ENCODE peak calls at places on chromosome 20, in four cellular contexts. One of them, this sample, is unnamed.

GRCh38 chr20:805713-806112 is 27.8 kb upstream of the FAM110A start:
- DNase-seq in A549: no peak
- DNase-seq in HepG2: no peak
- DNase-seq in GM12878: no peak
- DNase-seq in this sample: no peak

GRCh38 chr20:43904195-43904594 is 10.5 kb upstream of the TOX2 start:
- DNase-seq in A549: no peak
- DNase-seq in GM12878: no peak
- DNase-seq in HepG2: peak
- DNase-seq in this sample: peak

GRCh38 chr20:38658879-38659612 is 57.4 kb downstream of the ARHGAP40 start:
- DNase-seq in GM12878: no peak
- DNase-seq in HepG2: peak
- DNase-seq in A549: peak
- DNase-seq in this sample: peak

GRCh38 chr20:884983-885952 is 30.9 kb downstream of the ANGPT4 start:
- DNase-seq in GM12878: no peak
- DNase-seq in A549: no peak
- DNase-seq in HepG2: no peak
- DNase-seq in this sample: no peak

GRCh38 chr20:24676353-24676977 is 207.0 kb downstream of the SYNDIG1 start:
- DNase-seq in GM12878: no peak
- DNase-seq in A549: no peak
- DNase-seq in HepG2: no peak
- DNase-seq in this sample: no peak

GRCh38 chr20:8536219-8536618 is 404.2 kb downstream of the PLCB1 start:
- DNase-seq in HepG2: no peak
- DNase-seq in GM12878: no peak
- DNase-seq in A549: no peak
- DNase-seq in this sample: no peak

GRCh38 chr20:50136822-50137599 is 16.5 kb downstream of the PEDS1 start:
- DNase-seq in HepG2: no peak
- DNase-seq in A549: no peak
- DNase-seq in GM12878: no peak
- DNase-seq in this sample: no peak

GRCh38 chr20:297925-298754 is 770 bp downstream of the ZCCHC3 start:
- DNase-seq in A549: peak
- DNase-seq in GM12878: no peak
- DNase-seq in HepG2: peak
- DNase-seq in this sample: peak

GRCh38 chr20:43022568-43022967 is 167.1 kb downstream of the PTPRT start:
- DNase-seq in HepG2: no peak
- DNase-seq in GM12878: no peak
- DNase-seq in A549: no peak
- DNase-seq in this sample: no peak

GRCh38 chr20:6920991-6921613 is 153.6 kb downstream of the BMP2 start:
- DNase-seq in GM12878: no peak
- DNase-seq in A549: no peak
- DNase-seq in HepG2: no peak
- DNase-seq in this sample: no peak

GRCh38 chr20:23147964-23148720 is 62.0 kb upstream of the CD93 start:
- DNase-seq in GM12878: peak
- DNase-seq in A549: peak
- DNase-seq in HepG2: peak
- DNase-seq in this sample: no peak

GRCh38 chr20:49684335-49684997 is 29.2 kb downstream of the B4GALT5 start:
- DNase-seq in HepG2: no peak
- DNase-seq in GM12878: no peak
- DNase-seq in A549: no peak
- DNase-seq in this sample: no peak

GRCh38 chr20:32282461-32282860 is 5.0 kb downstream of the KIF3B start:
- DNase-seq in A549: no peak
- DNase-seq in HepG2: no peak
- DNase-seq in GM12878: no peak
- DNase-seq in this sample: no peak

GRCh38 chr20:51491393-51491792 is 51.1 kb downstream of the NFATC2 start:
- DNase-seq in GM12878: no peak
- DNase-seq in A549: no peak
- DNase-seq in HepG2: no peak
- DNase-seq in this sample: no peak

GRCh38 chr20:36866164-36866563 is 9.8 kb upstream of the TLDC2 start:
- DNase-seq in GM12878: no peak
- DNase-seq in HepG2: peak
- DNase-seq in A549: no peak
- DNase-seq in this sample: no peak

GRCh38 chr20:37558779-37559178 is 31.1 kb upstream of the BLCAP start:
- DNase-seq in HepG2: no peak
- DNase-seq in A549: no peak
- DNase-seq in GM12878: no peak
- DNase-seq in this sample: no peak

GRCh38 chr20:64091762-64092161 is 7.6 kb upstream of the LKAAEAR1 start:
- DNase-seq in GM12878: no peak
- DNase-seq in A549: no peak
- DNase-seq in HepG2: no peak
- DNase-seq in this sample: peak

GRCh38 chr20:10419550-10420133 is 14.4 kb downstream of the MKKS start:
- DNase-seq in GM12878: no peak
- DNase-seq in HepG2: no peak
- DNase-seq in A549: peak
- DNase-seq in this sample: no peak

GRCh38 chr20:25273541-25274358 is 25.9 kb downstream of the PYGB start:
- DNase-seq in A549: no peak
- DNase-seq in HepG2: no peak
- DNase-seq in GM12878: no peak
- DNase-seq in this sample: no peak

GRCh38 chr20:933024-933423 is 16.9 kb upstream of the ANGPT4 start:
- DNase-seq in A549: no peak
- DNase-seq in HepG2: no peak
- DNase-seq in GM12878: no peak
- DNase-seq in this sample: no peak

GRCh38 chr20:25191051-25191450 is 4.5 kb upstream of the ENTPD6 start:
- DNase-seq in A549: no peak
- DNase-seq in GM12878: no peak
- DNase-seq in HepG2: no peak
- DNase-seq in this sample: no peak

GRCh38 chr20:47008842-47009518 is 114.3 kb downstream of the EYA2 start:
- DNase-seq in GM12878: no peak
- DNase-seq in A549: no peak
- DNase-seq in HepG2: peak
- DNase-seq in this sample: no peak

GRCh38 chr20:10453241-10453640 is 18.1 kb downstream of the SLX4IP start:
- DNase-seq in HepG2: no peak
- DNase-seq in GM12878: peak
- DNase-seq in A549: no peak
- DNase-seq in this sample: no peak

GRCh38 chr20:1933465-1933870 is 38.3 kb downstream of the SIRPA start:
- DNase-seq in GM12878: no peak
- DNase-seq in HepG2: no peak
- DNase-seq in A549: no peak
- DNase-seq in this sample: peak
- TF ChIP-seq EP300 in GM12878: no peak
- TF ChIP-seq EP300 in HepG2: no peak
- TF ChIP-seq EP300 in A549: no peak
- TF ChIP-seq EP300 in this sample: peak

GRCh38 chr20:52972965-52973819 is 1.0 kb downstream of the TSHZ2 start:
- DNase-seq in A549: no peak
- DNase-seq in HepG2: no peak
- DNase-seq in GM12878: no peak
- DNase-seq in this sample: peak
- TF ChIP-seq PBX3 in A549: no peak
- TF ChIP-seq PBX3 in HepG2: no peak
- TF ChIP-seq PBX3 in GM12878: no peak
- TF ChIP-seq PBX3 in this sample: no peak

DNA sequence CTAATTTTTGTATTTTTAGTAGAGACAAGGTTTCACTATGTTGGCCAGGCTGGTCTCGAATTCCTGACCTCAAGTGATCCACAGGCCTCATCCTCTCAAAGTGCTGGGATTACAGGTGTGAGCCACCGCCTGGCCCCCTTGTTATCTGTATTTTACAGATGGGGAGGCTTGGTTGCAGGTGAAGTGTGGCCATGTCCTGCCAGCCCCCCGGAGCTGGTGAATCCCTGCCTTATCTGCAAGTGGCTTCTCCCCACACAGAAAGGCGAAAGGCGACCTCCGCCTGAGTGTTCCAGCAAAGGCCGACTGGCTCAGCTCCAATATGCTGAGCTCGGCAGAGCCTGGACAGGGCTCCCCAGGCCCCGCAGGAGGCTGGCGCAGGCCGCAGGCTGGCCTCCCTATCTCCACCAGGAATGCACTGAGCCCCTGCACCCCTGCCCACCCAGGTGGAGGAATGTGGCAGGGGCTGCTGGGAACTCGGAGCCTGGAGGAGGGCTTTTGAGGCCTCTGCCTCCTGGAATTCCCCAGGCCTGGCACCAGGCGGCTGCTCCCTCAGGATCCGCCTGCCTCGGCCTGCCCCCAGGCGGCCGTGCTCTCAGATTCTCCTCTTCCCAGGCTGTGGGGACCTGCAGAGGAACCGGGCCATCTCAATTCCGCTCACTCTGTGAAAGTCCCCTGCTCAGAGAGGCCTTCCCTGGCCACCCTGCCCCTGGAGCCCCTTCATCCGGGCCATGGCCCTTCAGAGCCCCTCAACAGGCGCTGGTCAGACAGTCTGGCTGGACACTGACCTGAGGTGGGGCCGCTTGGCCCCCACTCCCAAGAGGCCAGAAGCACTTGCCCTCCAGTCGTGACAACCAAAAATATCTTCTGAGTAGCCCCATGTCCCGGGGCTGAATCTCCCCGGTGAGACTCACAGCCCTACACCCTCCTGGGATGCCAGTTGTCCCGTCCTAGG is 9.3 kb upstream of the LAMA5 start:
- DNase-seq in HepG2: peak
- DNase-seq in GM12878: no peak
- DNase-seq in A549: no peak
- DNase-seq in this sample: no peak
- H3K27ac ChIP-seq in HepG2: peak
- H3K27ac ChIP-seq in GM12878: no peak
- H3K27ac ChIP-seq in A549: peak
- H3K27ac ChIP-seq in this sample: peak

GRCh38 chr20:5080384-5080877 is 39.3 kb downstream of the PCNA start:
- DNase-seq in HepG2: no peak
- DNase-seq in A549: no peak
- DNase-seq in GM12878: peak
- DNase-seq in this sample: no peak
- TF ChIP-seq EP300 in HepG2: no peak
- TF ChIP-seq EP300 in A549: no peak
- TF ChIP-seq EP300 in GM12878: no peak
- TF ChIP-seq EP300 in this sample: no peak

DNA sequence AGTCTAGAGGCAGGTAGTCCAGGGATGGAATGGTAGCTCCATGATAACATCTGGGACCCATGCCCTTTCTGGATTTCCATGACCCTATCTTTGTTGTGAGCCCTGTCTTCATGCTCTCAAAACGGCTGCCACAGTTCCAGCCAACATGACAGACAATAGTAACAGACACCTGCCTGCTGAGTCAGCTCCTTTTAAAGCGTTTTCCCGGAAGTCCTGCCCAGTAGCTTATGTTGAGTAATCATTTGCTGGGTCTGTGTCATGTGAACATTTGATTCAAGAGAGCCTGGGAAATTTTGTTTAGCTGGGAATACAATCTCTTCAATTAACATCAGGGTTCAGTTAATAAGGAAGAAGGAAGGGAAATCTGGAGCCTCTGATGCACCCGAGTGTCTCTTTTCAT is 262.2 kb upstream of the SULF2 start:
- DNase-seq in HepG2: no peak
- DNase-seq in GM12878: no peak
- DNase-seq in A549: no peak
- DNase-seq in this sample: no peak
- TF ChIP-seq PBX3 in HepG2: no peak
- TF ChIP-seq PBX3 in GM12878: no peak
- TF ChIP-seq PBX3 in A549: no peak
- TF ChIP-seq PBX3 in this sample: no peak

GRCh38 chr20:34426026-34426425 is 63.0 kb downstream of the ITCH start:
- DNase-seq in HepG2: no peak
- DNase-seq in GM12878: no peak
- DNase-seq in A549: no peak
- DNase-seq in this sample: no peak

GRCh38 chr20:34433391-34433790 is 70.3 kb downstream of the ITCH start:
- DNase-seq in A549: no peak
- DNase-seq in HepG2: no peak
- DNase-seq in GM12878: no peak
- DNase-seq in this sample: no peak

GRCh38 chr20:34431168-34431567 is 68.1 kb downstream of the ITCH start:
- DNase-seq in A549: no peak
- DNase-seq in HepG2: no peak
- DNase-seq in GM12878: no peak
- DNase-seq in this sample: no peak

GRCh38 chr20:34427331-34427730 is 64.3 kb downstream of the ITCH start:
- DNase-seq in GM12878: no peak
- DNase-seq in HepG2: no peak
- DNase-seq in A549: no peak
- DNase-seq in this sample: no peak

GRCh38 chr20:34427784-34428183 is 64.7 kb downstream of the ITCH start:
- DNase-seq in HepG2: no peak
- DNase-seq in A549: no peak
- DNase-seq in GM12878: no peak
- DNase-seq in this sample: no peak
- H3K27ac ChIP-seq in HepG2: no peak
- H3K27ac ChIP-seq in A549: no peak
- H3K27ac ChIP-seq in GM12878: no peak
- H3K27ac ChIP-seq in this sample: no peak

GRCh38 chr20:58366016-58366415 is 23.0 kb upstream of the VAPB start:
- DNase-seq in A549: no peak
- DNase-seq in HepG2: no peak
- DNase-seq in GM12878: no peak
- DNase-seq in this sample: no peak
- TF ChIP-seq EP300 in A549: no peak
- TF ChIP-seq EP300 in HepG2: no peak
- TF ChIP-seq EP300 in GM12878: no peak
- TF ChIP-seq EP300 in this sample: no peak

DNA sequence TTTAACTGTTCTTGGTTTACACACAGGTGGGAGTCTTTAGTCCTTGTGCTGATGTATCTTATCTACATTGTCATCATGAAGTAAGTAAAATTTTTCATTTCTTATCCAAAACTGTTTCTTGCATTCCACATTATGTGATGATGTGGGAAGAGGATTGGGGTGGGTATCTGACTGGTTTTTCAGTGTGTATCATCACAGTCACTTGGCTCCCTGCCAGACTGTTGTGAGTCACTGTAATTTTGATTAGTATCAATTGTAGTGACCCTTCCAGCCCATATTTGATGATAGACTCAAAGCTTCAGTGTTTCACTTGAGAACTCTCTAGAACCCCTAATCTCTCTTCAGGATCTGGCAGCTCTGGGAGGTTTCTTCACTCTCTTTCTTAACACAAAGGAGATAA is 84.5 kb upstream of the RIN2 start:
- DNase-seq in HepG2: no peak
- DNase-seq in A549: no peak
- DNase-seq in GM12878: no peak
- DNase-seq in this sample: no peak
- TF ChIP-seq PBX3 in HepG2: no peak
- TF ChIP-seq PBX3 in A549: no peak
- TF ChIP-seq PBX3 in GM12878: no peak
- TF ChIP-seq PBX3 in this sample: no peak

This sample was measured in SK-N-SH.